ENCODE peak calls at places on chromosomes 11 and 22, in five cellular contexts. One of them, this sample, is unnamed.

GRCh38 chr22:41857160-41857859 is 24.4 kb downstream of the SREBF2 start:
- DNase-seq in tibial artery: no peak
- DNase-seq in endodermal cell: peak; percentile 91
- DNase-seq in neural progenitor cell: peak; percentile 70
- DNase-seq in NT2/D1: peak; percentile 36
- DNase-seq in this sample: no peak

GRCh38 chr11:61961570-61962212 is 5.7 kb downstream of the FTH1 start:
- DNase-seq in endodermal cell: peak; percentile 54
- DNase-seq in neural progenitor cell: no peak
- DNase-seq in NT2/D1: no peak
- DNase-seq in tibial artery: peak; percentile 79
- DNase-seq in this sample: no peak

GRCh38 chr11:10793470-10794255 is 15.1 kb downstream of the EIF4G2 start:
- DNase-seq in endodermal cell: no peak
- DNase-seq in NT2/D1: no peak
- DNase-seq in tibial artery: no peak
- DNase-seq in neural progenitor cell: no peak
- DNase-seq in this sample: no peak

GRCh38 chr11:128627666-128628342 is 40.4 kb upstream of the ETS1 start:
- DNase-seq in NT2/D1: no peak
- DNase-seq in tibial artery: no peak
- DNase-seq in endodermal cell: peak; percentile 66
- DNase-seq in neural progenitor cell: no peak
- DNase-seq in this sample: no peak

GRCh38 chr11:60915250-60915914 is 1.4 kb downstream of the TMEM109 start:
- DNase-seq in endodermal cell: peak; percentile 88
- DNase-seq in tibial artery: peak; percentile 77
- DNase-seq in neural progenitor cell: peak; percentile 94
- DNase-seq in NT2/D1: peak; percentile 86
- DNase-seq in this sample: peak; percentile 76

GRCh38 chr11:61277973-61278565 is 17.0 kb downstream of the VWCE start:
- DNase-seq in endodermal cell: no peak
- DNase-seq in NT2/D1: no peak
- DNase-seq in tibial artery: no peak
- DNase-seq in neural progenitor cell: no peak
- DNase-seq in this sample: no peak

GRCh38 chr11:57421805-57422204 is 5.1 kb downstream of the SLC43A3 start:
- DNase-seq in NT2/D1: no peak
- DNase-seq in neural progenitor cell: no peak
- DNase-seq in tibial artery: no peak
- DNase-seq in endodermal cell: no peak
- DNase-seq in this sample: no peak

GRCh38 chr11:107453594-107454286 is 3.9 kb downstream of the CWF19L2 start:
- DNase-seq in tibial artery: no peak
- DNase-seq in neural progenitor cell: no peak
- DNase-seq in endodermal cell: no peak
- DNase-seq in NT2/D1: no peak
- DNase-seq in this sample: no peak

GRCh38 chr11:64141081-64141783 is 24.7 kb downstream of the MACROD1 start:
- DNase-seq in NT2/D1: no peak
- DNase-seq in endodermal cell: no peak
- DNase-seq in neural progenitor cell: no peak
- DNase-seq in tibial artery: no peak
- DNase-seq in this sample: no peak

GRCh38 chr11:927871-928270 is 2.2 kb downstream of the AP2A2 start:
- DNase-seq in neural progenitor cell: no peak
- DNase-seq in tibial artery: no peak
- DNase-seq in NT2/D1: no peak
- DNase-seq in endodermal cell: no peak
- DNase-seq in this sample: no peak

GRCh38 chr11:12185914-12186313 is 75.5 kb downstream of the MICAL2 start:
- DNase-seq in endodermal cell: no peak
- DNase-seq in NT2/D1: no peak
- DNase-seq in tibial artery: peak; percentile 82
- DNase-seq in neural progenitor cell: peak; percentile 59
- DNase-seq in this sample: peak; percentile 75

GRCh38 chr11:79417069-79417920 is 23.5 kb downstream of the TENM4 start:
- DNase-seq in neural progenitor cell: no peak
- DNase-seq in NT2/D1: no peak
- DNase-seq in tibial artery: no peak
- DNase-seq in endodermal cell: no peak
- DNase-seq in this sample: no peak

GRCh38 chr11:79415912-79416311 is 24.9 kb downstream of the TENM4 start:
- DNase-seq in neural progenitor cell: no peak
- DNase-seq in tibial artery: no peak
- DNase-seq in NT2/D1: no peak
- DNase-seq in endodermal cell: no peak
- DNase-seq in this sample: no peak

GRCh38 chr11:79414644-79415317 is 26.0 kb downstream of the TENM4 start:
- DNase-seq in neural progenitor cell: no peak
- DNase-seq in tibial artery: peak; percentile 70
- DNase-seq in endodermal cell: no peak
- DNase-seq in NT2/D1: no peak
- DNase-seq in this sample: no peak

GRCh38 chr11:79413258-79413657 is 27.6 kb downstream of the TENM4 start:
- DNase-seq in tibial artery: peak; percentile 91
- DNase-seq in endodermal cell: peak; percentile 77
- DNase-seq in neural progenitor cell: peak; percentile 68
- DNase-seq in NT2/D1: no peak
- DNase-seq in this sample: no peak

GRCh38 chr11:79415411-79415810 is 25.4 kb downstream of the TENM4 start:
- DNase-seq in tibial artery: no peak
- DNase-seq in neural progenitor cell: no peak
- DNase-seq in NT2/D1: no peak
- DNase-seq in endodermal cell: no peak
- DNase-seq in this sample: no peak
- H3K4me3 ChIP-seq in tibial artery: no peak overlapping the region
- H3K4me3 ChIP-seq in neural progenitor cell: no peak overlapping the region
- H3K4me3 ChIP-seq in NT2/D1: no peak overlapping the region
- H3K4me3 ChIP-seq in endodermal cell: no peak overlapping the region
- H3K4me3 ChIP-seq in this sample: no peak overlapping the region

DNA sequence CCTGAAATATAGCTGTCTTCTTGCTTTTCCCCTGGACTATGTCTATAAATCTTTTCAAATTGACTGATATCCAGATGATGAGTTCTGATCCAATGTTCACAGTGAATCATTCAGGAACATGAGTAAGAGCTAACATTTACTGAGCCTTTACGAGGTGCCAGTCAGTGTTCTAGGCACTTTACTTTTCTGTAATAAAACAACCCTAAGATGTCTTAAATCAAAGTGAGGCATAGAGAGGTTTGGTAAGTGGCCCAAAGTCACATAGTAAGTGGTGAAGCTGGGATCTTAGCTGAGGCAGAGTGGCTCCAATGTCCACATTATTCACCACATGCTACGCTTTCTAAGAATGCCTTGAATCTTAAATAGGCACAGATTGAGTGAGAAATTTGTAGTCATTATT is 79.9 kb upstream of the OR4C15 start:
- DNase-seq in neural progenitor cell: no peak
- DNase-seq in NT2/D1: no peak
- DNase-seq in tibial artery: no peak
- DNase-seq in endodermal cell: no peak
- DNase-seq in this sample: no peak
- H3K9me3 ChIP-seq in neural progenitor cell: peaks cover 43% of the 10 kb centered on the region
- H3K9me3 ChIP-seq in NT2/D1: no peaks in the 10 kb centered on the region
- H3K9me3 ChIP-seq in tibial artery: no peaks in the 10 kb centered on the region
- H3K9me3 ChIP-seq in endodermal cell: peaks cover 80% of the 10 kb centered on the region
- H3K9me3 ChIP-seq in this sample: peaks cover 4% of the 10 kb centered on the region

GRCh38 chr11:121459413-121460041 is 6.8 kb upstream of the SORL1-AS1 start:
- DNase-seq in tibial artery: no peak
- DNase-seq in endodermal cell: no peak
- DNase-seq in NT2/D1: no peak
- DNase-seq in neural progenitor cell: no peak
- DNase-seq in this sample: no peak
- H3K4me3 ChIP-seq in tibial artery: no peak overlapping the region
- H3K4me3 ChIP-seq in endodermal cell: no peak overlapping the region
- H3K4me3 ChIP-seq in NT2/D1: no peak overlapping the region
- H3K4me3 ChIP-seq in neural progenitor cell: no peak overlapping the region
- H3K4me3 ChIP-seq in this sample: no peak overlapping the region

GRCh38 chr22:47075568-47075967 is 313.1 kb downstream of the TBC1D22A start:
- DNase-seq in tibial artery: no peak
- DNase-seq in endodermal cell: no peak
- DNase-seq in neural progenitor cell: no peak
- DNase-seq in NT2/D1: no peak
- DNase-seq in this sample: no peak
- H3K9me3 ChIP-seq in tibial artery: no peaks in the 10 kb centered on the region
- H3K9me3 ChIP-seq in endodermal cell: peaks cover 41% of the 10 kb centered on the region
- H3K9me3 ChIP-seq in neural progenitor cell: peaks cover 8% of the 10 kb centered on the region
- H3K9me3 ChIP-seq in NT2/D1: peaks cover 6% of the 10 kb centered on the region
- H3K9me3 ChIP-seq in this sample: peaks cover 22% of the 10 kb centered on the region

GRCh38 chr11:76798656-76799055 is 15.5 kb downstream of the TSKU start:
- DNase-seq in NT2/D1: no peak
- DNase-seq in neural progenitor cell: no peak
- DNase-seq in tibial artery: no peak
- DNase-seq in endodermal cell: no peak
- DNase-seq in this sample: no peak
- H3K4me3 ChIP-seq in NT2/D1: no peak overlapping the region
- H3K4me3 ChIP-seq in neural progenitor cell: peak overlapping the region; percentile 28
- H3K4me3 ChIP-seq in tibial artery: peak overlapping the region; percentile 31
- H3K4me3 ChIP-seq in endodermal cell: no peak overlapping the region
- H3K4me3 ChIP-seq in this sample: peak overlapping the region; percentile 48

GRCh38 chr11:111069076-111069475 is 176.4 kb upstream of the POU2AF2 start:
- DNase-seq in NT2/D1: peak; percentile 28
- DNase-seq in neural progenitor cell: peak; percentile 15
- DNase-seq in tibial artery: no peak
- DNase-seq in endodermal cell: peak; percentile 72
- DNase-seq in this sample: no peak
- H3K9me3 ChIP-seq in NT2/D1: no peaks in the 10 kb centered on the region
- H3K9me3 ChIP-seq in neural progenitor cell: no peaks in the 10 kb centered on the region
- H3K9me3 ChIP-seq in tibial artery: no peaks in the 10 kb centered on the region
- H3K9me3 ChIP-seq in endodermal cell: peaks cover 13% of the 10 kb centered on the region
- H3K9me3 ChIP-seq in this sample: peaks cover 12% of the 10 kb centered on the region

This sample was measured in lower lobe of right lung.